ENCODE peak calls at places on chromosomes 11 and 22, in four cellular contexts. J is adrenal gland, N is neural crest cell, Q is heart left ventricle. H is an unnamed sample.

GRCh38 chr11:6746086-6746618 is 25.6 kb downstream of the OR2AG2 start:
- DNase-seq in N (no peak), Q (no peak), J (no peak), H (no peak)

GRCh38 chr11:76005746-76006145 is 190.7 kb downstream of the UVRAG start:
- DNase-seq in N (no peak), J (no peak), Q (no peak), H (no peak)

GRCh38 chr11:115980747-115981475 is 476.7 kb upstream of the CADM1 start:
- DNase-seq in N (no peak), Q (no peak), J (no peak), H (no peak)

GRCh38 chr11:18778468-18778867 is 13.1 kb downstream of the PTPN5 start:
- DNase-seq in N (no peak), J (no peak), Q (no peak), H (no peak)

GRCh38 chr11:133776671-133777070 is 68.6 kb downstream of the SPATA19 start:
- DNase-seq in N (no peak), J (no peak), Q (no peak), H (no peak)

GRCh38 chr11:88341852-88342251 is 4.3 kb upstream of the CTSC start:
- DNase-seq in J (no peak), N (no peak), Q (no peak), H (no peak)

GRCh38 chr11:109123811-109124787 is 297.9 kb upstream of the C11orf87 start:
- DNase-seq in J (no peak), Q (peak), N (no peak), H (no peak)

GRCh38 chr11:130813196-130813595 is 103.1 kb downstream of the SNX19 start:
- DNase-seq in N (no peak), J (no peak), Q (no peak), H (no peak)

GRCh38 chr11:47973173-47973572 is 7.2 kb upstream of the PTPRJ start:
- DNase-seq in Q (no peak), J (no peak), N (no peak), H (no peak)

GRCh38 chr11:57072640-57073039 is 83.9 kb downstream of the OR5AK2 start:
- DNase-seq in J (no peak), Q (no peak), N (no peak), H (no peak)

GRCh38 chr11:134678744-134679143 is 266.7 kb upstream of the B3GAT1 start:
- DNase-seq in N (no peak), Q (no peak), J (no peak), H (no peak)

GRCh38 chr11:6570691-6571427 is 32.6 kb downstream of the RRP8 start:
- DNase-seq in Q (no peak), J (no peak), N (no peak), H (no peak)

GRCh38 chr11:131796541-131796940 is 426.1 kb downstream of the NTM start:
- DNase-seq in N (no peak), Q (no peak), J (no peak), H (no peak)

GRCh38 chr11:19220903-19221682 is 19.3 kb upstream of the CSRP3 start:
- DNase-seq in Q (no peak), J (no peak), N (no peak), H (no peak)

GRCh38 chr11:16280256-16280682 is 76.1 kb downstream of the SOX6 start:
- DNase-seq in Q (peak), N (no peak), J (no peak), H (no peak)

GRCh38 chr11:45260047-45260446 is 26.1 kb downstream of the SYT13 start:
- DNase-seq in N (no peak), Q (no peak), J (no peak), H (no peak)

GRCh38 chr11:14042686-14043440 is 80.3 kb downstream of the SPON1 start:
- DNase-seq in Q (no peak), J (no peak), N (no peak), H (no peak)

GRCh38 chr22:33720166-33720878 is 200.0 kb downstream of the LARGE1 start:
- DNase-seq in Q (no peak), N (no peak), J (no peak), H (no peak)

GRCh38 chr22:39895682-39896081 is 2.1 kb upstream of the ENTHD1 start:
- DNase-seq in N (no peak), Q (no peak), J (no peak), H (no peak)

GRCh38 chr11:107648247-107648646 is 57.3 kb downstream of the ELMOD1 start:
- DNase-seq in J (no peak), Q (no peak), N (no peak), H (no peak)

GRCh38 chr11:46696212-46696558 is 4.2 kb downstream of the ARHGAP1 start:
- DNase-seq in N (no peak), Q (peak), J (peak), H (no peak)

GRCh38 chr11:115905331-115905730 is 401.1 kb upstream of the CADM1 start:
- DNase-seq in Q (no peak), J (no peak), N (no peak), H (no peak)

GRCh38 chr22:46652930-46653331 is 32.7 kb downstream of the GRAMD4 start:
- DNase-seq in J (peak), N (no peak), Q (no peak), H (no peak)

GRCh38 chr22:42777126-42777525 is 56.5 kb upstream of the A4GALT start:
- DNase-seq in N (no peak), J (no peak), Q (no peak), H (no peak)

GRCh38 chr22:42785706-42786499 is 65.2 kb upstream of the A4GALT start:
- DNase-seq in N (no peak), Q (no peak), J (no peak), H (no peak)

DNA sequence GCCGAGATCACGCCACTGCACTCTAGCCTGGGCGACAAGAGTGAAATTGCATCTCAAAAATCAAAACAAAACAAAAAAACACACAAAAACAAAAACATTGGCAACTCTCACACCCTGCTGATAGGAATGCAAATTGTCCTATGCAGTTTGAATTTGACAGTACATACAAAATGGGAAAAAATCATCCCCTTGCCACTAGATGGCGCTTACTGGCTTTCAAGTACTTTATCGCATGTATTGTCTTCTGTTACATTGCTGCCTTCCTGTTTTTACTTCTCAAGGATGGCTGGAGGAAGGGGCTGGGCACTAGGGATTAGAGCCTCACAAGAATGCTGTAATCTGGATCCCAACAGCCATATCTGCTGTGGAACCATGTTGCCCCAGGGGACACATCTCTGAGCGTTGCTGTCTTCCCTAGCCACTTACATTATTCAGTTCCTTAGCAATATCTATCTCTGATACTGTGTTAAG is 59.4 kb upstream of the A4GALT start:
- DNase-seq in Q (no peak), J (peak), N (peak), H (peak)
- TF ChIP-seq CTCF in Q (peak), J (peak), N (peak), H (peak)

GRCh38 chr22:29205598-29206371 is at the start of gene EMID1:
- DNase-seq in J (peak), N (no peak), Q (peak), H (peak)
- TF ChIP-seq CTCF in J (no peak), N (no peak), Q (peak), H (no peak)

GRCh38 chr11:117427356-117427874 is 99.8 kb downstream of the CEP164 start:
- DNase-seq in Q (no peak), N (no peak), J (no peak), H (no peak)

GRCh38 chr11:117428186-117428855 is 100.7 kb downstream of the CEP164 start:
- DNase-seq in Q (no peak), J (no peak), N (no peak), H (no peak)

GRCh38 chr11:117426941-117427340 is 99.3 kb downstream of the CEP164 start:
- DNase-seq in Q (no peak), J (no peak), N (no peak), H (no peak)

GRCh38 chr11:117430293-117430955 is 102.8 kb downstream of the CEP164 start:
- DNase-seq in Q (no peak), J (no peak), N (no peak), H (no peak)

DNA sequence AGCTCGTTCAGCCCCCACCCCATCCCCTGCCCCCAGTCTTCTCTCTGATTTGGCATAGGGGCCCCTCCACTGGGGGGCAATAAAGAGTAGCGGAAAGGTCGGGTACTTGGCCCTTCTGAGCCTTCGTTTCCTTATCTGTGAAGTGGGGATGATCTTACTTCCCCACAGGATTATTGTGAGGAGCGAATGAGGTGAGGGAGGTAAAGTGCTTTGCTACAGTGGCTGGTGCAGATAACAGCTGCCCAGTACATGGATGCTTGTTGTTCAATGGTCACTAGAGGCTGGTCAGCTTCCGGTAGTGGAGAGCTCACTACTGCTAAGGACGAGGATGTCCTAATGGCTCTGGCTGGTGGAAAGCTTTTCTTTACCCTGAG is 101.2 kb downstream of the CEP164 start:
- DNase-seq in N (no peak), J (no peak), Q (no peak), H (no peak)
- TF ChIP-seq CTCF in N (no peak), J (no peak), Q (no peak), H (no peak)

DNA sequence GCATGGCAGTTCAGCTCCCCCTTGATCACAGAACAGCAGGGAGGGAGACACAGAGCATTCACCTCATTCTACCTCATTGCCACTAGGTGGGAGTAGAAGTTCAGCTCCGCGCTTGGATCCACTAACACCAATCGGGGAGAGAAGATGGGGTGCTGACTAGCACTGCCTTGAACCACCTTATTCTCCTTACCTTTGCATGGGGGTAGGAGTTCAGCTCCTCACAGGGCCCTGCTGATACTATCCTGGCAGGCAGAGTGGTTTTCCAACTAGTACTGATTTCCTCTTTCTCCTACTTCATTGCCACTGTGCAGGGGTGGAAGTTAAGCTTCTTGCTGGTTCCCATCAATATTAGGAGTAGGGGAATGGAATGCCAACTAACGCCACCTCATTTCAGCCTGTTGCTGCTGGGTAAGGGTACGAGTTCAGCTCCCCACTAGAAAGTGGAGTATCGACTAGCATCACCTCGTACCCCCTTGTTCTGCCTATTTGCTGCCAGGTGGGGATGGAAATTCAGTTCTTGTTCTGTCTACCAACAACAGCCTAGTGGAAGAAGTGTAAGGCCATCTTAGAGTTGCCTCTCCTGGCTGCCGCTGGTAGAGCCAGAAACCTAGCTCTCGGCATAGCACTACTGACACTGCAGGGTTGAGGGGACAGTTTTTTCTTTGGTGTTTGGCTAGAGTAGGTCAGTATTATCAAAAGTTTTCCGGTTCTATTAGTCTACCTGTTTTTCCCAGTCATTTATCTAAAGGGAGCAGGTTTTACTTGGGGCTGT is 550.9 kb upstream of the CCDC90B start:
- DNase-seq in Q (no peak), N (peak), J (peak), H (peak)
- TF ChIP-seq CTCF in Q (peak), N (peak), J (peak), H (peak)

DNA sequence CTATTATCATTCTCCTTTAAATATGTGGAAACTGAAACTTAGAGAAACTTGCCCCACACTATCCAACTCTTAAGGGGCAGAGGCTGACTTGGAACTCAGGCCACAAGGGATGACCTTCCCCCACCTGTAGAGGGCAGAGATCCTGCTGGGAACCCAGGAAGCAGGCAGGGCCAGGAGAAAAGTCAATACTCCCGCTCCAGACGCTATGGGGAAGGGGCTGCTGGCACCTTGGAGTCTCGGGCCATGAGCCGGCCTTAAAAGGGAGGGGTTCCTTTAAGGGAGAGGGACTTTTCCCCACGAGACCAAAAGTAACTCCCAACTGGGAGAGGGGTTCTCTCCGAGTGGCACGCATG is 620 bp upstream of the ANO5 start:
- DNase-seq in J (peak), Q (no peak), N (no peak), H (peak)
- TF ChIP-seq CTCF in J (peak), Q (peak), N (peak), H (no peak)

GRCh38 chr22:38109391-38110000 is 988 bp downstream of the BAIAP2L2 start:
- DNase-seq in Q (peak), N (peak), J (no peak), H (no peak)

GRCh38 chr22:38110008-38110862 is at the start of gene BAIAP2L2:
- DNase-seq in J (no peak), N (no peak), Q (peak), H (no peak)

GRCh38 chr22:38106814-38107578 is 3.5 kb downstream of the BAIAP2L2 start:
- DNase-seq in J (no peak), Q (peak), N (no peak), H (no peak)

GRCh38 chr22:38108561-38109319 is 1.7 kb downstream of the BAIAP2L2 start:
- DNase-seq in J (no peak), Q (peak), N (no peak), H (no peak)

DNA sequence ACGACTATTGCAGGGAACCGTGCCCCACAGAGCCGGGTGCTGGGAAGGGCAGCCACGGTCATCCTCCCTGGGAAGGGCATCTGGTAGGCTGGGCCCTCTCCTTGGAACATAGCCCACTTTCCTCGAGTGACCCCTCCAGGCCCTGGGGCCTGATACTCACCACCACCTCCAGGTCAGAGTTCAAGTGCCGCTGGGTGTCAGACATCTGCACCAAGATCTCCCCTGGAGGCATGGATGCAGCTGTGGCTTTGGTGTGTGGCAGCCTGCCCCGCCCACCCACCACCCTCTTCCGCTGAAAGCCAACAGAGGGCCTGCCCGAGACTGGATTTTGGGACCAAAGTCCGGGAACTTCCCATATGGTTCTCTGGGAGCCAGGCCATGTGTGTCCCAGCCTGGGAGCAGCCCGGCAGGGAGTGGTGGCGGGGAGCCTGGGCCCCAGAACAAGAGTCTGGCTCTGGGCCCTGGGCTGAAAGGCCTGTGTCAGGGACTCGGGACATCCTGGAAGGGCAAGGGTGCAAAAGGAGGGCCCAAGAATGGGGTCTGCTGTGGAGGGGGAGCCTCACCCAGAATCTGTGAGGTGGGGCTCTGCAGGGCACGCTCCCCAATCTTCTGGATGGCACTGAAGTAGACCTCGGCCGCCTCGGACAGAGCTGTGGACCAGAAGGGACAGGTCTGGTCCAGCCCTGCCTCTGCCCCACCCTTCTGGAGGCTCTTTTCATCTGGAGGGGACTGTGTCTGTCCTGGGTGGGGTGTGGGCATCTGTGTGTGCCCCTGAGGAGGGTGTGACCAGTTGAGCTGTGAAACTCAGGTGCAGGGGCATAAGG is 2.6 kb downstream of the BAIAP2L2 start:
- DNase-seq in N (no peak), Q (peak), J (no peak), H (no peak)
- TF ChIP-seq CTCF in N (no peak), Q (no peak), J (no peak), H (no peak)